ENCODE peak calls at places on chromosomes 13 and 19, in six cellular contexts. R is transverse colon, T is breast epithelium, C is body of pancreas, S is GM12892, X is H54. Q is an unnamed sample.
A peak's percentile ranks its signal among the peaks of the same experiment; 100 is the strongest.

GRCh38 chr13:74134777-74135305 is 637 bp upstream of the KLF12 start:
- DNase-seq in S (peak; percentile 31), C (peak; percentile 60), T (peak; percentile 54), R (peak; percentile 75), X (peak; percentile 47), Q (no peak)

GRCh38 chr13:34731486-34731885 is 210.6 kb upstream of the NBEA start:
- DNase-seq in S (no peak), C (no peak), R (no peak), T (no peak), X (no peak), Q (no peak)

GRCh38 chr13:36258831-36259230 is 38.8 kb downstream of the CCDC169 start:
- DNase-seq in R (no peak), C (no peak), X (no peak), T (no peak), S (no peak), Q (no peak)

GRCh38 chr19:50489461-50490011 is 12.9 kb upstream of the GARIN5A start:
- DNase-seq in X (no peak), S (no peak), C (no peak), T (no peak), R (no peak), Q (no peak)

GRCh38 chr13:73903561-73903960 is 230.6 kb downstream of the KLF12 start:
- DNase-seq in R (no peak), C (no peak), X (no peak), S (no peak), T (no peak), Q (no peak)

GRCh38 chr19:56538761-56539263 is at the start of gene ZFP28:
- DNase-seq in R (peak; percentile 81), T (no peak), S (peak; percentile 8), X (peak; percentile 89), C (no peak), Q (no peak)

GRCh38 chr19:16363133-16363851 is 38.7 kb downstream of the KLF2 start:
- DNase-seq in S (no peak), R (peak; percentile 92), X (no peak), T (peak; percentile 66), C (peak; percentile 96), Q (no peak)

GRCh38 chr13:29472317-29472961 is 123.0 kb downstream of the SLC7A1 start:
- DNase-seq in C (peak; percentile 71), X (peak; percentile 23), S (no peak), T (no peak), R (peak; percentile 51), Q (peak; percentile 77)

GRCh38 chr19:47637550-47637949 is 28.6 kb downstream of the BICRA start:
- DNase-seq in X (no peak), T (no peak), R (no peak), S (no peak), C (no peak), Q (no peak)

GRCh38 chr13:28047784-28048388 is 52.5 kb downstream of the FLT3 start:
- DNase-seq in X (no peak), S (peak; percentile 41), C (no peak), T (no peak), R (peak; percentile 11), Q (no peak)

GRCh38 chr19:16067205-16067938 is 8.9 kb upstream of the TPM4 start:
- DNase-seq in C (peak; percentile 34), X (no peak), R (peak; percentile 82), T (peak; percentile 87), S (no peak), Q (no peak)

GRCh38 chr19:46659151-46660007 is 1.6 kb downstream of the DACT3 start:
- DNase-seq in C (peak; percentile 10), T (no peak), X (no peak), R (peak; percentile 31), S (no peak), Q (peak; percentile 35)

GRCh38 chr13:34695063-34695462 is 247.0 kb upstream of the NBEA start:
- DNase-seq in T (no peak), C (no peak), X (no peak), R (no peak), S (no peak), Q (no peak)

GRCh38 chr13:110403315-110403714 is 96.2 kb downstream of the COL4A2 start:
- DNase-seq in X (no peak), S (no peak), R (no peak), T (no peak), C (no peak), Q (no peak)

GRCh38 chr19:33311326-33311682 is 9.0 kb upstream of the CEBPA start:
- DNase-seq in R (peak; percentile 60), C (peak; percentile 70), T (no peak), S (no peak), X (no peak), Q (no peak)

GRCh38 chr19:2846180-2846935 is 5.1 kb downstream of the ZNF555 start:
- DNase-seq in X (no peak), T (no peak), S (no peak), C (no peak), R (no peak), Q (no peak)

GRCh38 chr19:2841858-2842574 is 741 bp downstream of the ZNF555 start:
- DNase-seq in C (peak; percentile 11), R (peak; percentile 18), S (peak; percentile 31), T (no peak), X (no peak), Q (no peak)

GRCh38 chr19:2837430-2837829 is 3.8 kb upstream of the ZNF555 start:
- DNase-seq in S (no peak), T (no peak), R (no peak), C (no peak), X (no peak), Q (no peak)

GRCh38 chr19:2845107-2845506 is 3.8 kb downstream of the ZNF555 start:
- DNase-seq in S (no peak), X (no peak), T (no peak), C (no peak), R (no peak), Q (no peak)

DNA sequence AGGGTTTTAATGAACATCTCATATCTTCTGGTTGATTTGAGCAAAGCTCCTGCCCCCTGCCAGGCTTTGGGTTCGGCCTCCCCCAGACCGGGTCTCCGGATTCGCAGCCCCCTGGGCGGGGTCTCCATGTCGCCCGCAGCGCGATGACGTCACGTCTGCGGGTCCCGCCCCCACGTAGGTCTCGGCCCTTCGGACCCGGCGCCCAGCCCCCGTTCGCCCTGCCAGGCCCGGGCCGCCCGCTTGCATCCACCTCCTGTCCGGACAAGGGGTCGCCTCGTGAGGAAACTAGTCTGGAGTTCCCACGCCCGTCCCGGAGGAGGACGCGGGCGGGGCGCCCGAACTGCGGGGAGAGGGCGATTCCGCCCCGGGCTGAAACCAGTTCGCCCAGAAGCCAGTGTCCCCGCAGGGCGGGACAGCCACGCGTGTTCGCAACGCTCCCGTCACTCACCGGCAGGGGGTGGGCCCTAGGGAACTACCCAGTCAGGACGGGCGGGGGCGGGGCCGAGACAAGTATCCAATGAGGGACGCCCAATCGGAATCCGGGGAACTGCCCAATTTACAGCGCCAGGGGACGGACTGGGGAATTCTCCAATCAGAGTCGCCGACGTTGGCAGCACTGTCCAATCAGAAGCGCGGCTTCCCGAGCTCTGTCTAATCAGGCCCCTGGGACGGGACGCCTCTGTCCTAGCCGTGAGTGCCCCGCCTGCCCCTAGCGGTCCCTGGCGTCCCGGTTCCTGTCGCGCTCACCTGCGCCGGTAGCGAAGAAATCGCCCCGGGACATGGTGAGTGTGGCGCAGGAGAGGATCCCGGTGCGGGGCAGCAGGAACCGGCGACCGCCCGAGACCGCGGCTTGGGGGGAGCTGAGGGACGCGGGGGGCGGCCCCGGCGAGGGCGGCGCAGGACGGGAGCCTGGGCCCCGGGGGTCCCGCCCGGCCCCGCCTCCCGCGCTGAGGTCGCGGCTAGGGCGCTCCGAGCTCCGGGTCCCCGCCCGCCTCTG is at the start of gene ZNF555:
- DNase-seq in R (peak; percentile 99), T (peak; percentile 100), C (peak; percentile 100), X (peak; percentile 100), S (peak; percentile 95), Q (peak; percentile 95)
- TF ChIP-seq POLR2A in R (peak; percentile 40), T (no peak), C (peak; percentile 65), X (peak; percentile 72), S (no peak), Q (peak; percentile 22)

DNA sequence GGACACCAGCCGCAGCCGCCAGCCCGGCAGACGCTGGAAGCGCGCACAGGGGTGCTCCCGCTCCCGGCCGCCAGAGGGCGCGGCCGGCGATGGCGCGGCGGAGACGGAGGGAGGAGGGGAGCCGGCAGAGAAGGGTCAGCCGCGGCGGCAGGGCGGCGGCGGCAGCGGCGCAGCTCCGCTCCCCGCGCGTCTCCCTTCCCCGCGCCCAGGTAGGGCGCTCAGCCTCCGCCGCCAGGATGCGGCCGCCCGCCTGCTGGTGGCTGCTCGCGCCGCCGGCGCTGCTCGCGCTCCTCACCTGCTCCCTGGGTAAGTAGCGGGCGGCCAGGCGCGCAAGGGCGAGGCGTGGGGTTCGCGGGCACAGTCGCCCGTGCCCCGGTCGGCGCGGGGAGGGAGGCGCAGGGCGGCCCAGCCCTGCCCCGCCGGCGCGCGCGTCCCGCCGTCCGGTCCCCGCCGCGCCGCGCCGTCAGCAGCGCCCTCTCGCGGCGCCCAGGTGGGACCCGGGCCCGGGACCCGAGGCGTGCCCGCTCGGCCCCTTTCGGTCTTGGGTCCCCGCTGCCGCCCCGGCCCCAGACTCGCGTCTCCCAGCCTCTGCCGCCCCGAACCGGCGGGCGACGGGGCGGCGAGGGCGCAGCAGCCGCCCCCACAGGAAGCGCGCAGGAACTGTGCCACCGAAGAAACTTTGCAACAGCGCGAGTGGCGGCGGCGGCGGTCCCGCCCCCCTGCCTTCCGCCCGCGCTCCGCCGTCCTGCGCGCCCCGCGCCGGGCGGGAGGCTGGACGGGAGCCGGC is at the start of gene B3GLCT:
- DNase-seq in X (peak; percentile 78), T (peak; percentile 77), S (peak; percentile 89), R (peak; percentile 85), C (peak; percentile 83), Q (peak; percentile 93)
- TF ChIP-seq POLR2A in X (peak; percentile 49), T (no peak), S (no peak), R (no peak), C (peak; percentile 30), Q (peak; percentile 53)

DNA sequence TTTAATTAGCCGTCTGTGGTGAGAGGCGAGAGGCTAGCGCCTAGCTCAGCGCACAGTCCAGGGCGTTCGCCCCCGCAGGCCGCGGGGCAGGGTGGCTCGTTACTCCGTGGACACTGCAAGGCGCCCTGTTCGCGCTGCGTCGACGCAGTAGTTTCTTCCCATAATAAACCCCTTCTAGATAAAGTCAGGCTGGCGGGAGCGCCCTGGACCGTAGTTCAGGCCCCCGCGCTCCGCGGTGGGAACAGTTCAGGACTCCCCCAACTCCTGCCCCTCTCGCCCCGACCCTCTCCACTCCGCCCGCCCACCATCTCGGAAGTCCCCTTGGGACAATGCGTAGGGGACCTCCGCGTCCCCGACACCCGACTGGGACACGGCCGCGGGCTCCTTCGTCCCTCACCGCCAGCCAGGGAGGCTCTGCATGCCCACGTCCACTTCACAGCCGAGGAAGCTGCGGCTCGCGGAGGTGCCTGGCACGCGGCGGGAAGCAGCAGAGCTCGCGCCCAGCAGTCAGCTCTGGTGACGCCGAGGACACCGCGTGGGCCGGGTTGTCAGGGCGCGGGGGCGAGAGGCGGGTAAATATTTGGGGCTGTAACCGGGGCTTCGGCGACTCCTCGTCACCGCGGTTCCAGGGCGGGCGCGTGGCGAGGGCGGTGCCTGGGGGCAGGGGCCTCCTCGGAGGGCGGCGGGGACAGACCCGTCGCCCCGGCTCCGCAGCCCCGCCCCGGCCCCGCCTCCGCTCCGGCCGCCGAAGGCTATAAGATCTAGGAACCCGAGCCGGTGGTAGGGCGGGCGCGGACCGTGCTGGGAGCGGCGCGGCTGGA is at the start of gene RGCC:
- DNase-seq in T (no peak), S (peak; percentile 78), X (no peak), R (peak; percentile 82), C (peak; percentile 80), Q (peak; percentile 91)
- TF ChIP-seq POLR2A in T (no peak), S (peak; percentile 60), X (no peak), R (peak; percentile 28), C (peak; percentile 51), Q (no peak)

DNA sequence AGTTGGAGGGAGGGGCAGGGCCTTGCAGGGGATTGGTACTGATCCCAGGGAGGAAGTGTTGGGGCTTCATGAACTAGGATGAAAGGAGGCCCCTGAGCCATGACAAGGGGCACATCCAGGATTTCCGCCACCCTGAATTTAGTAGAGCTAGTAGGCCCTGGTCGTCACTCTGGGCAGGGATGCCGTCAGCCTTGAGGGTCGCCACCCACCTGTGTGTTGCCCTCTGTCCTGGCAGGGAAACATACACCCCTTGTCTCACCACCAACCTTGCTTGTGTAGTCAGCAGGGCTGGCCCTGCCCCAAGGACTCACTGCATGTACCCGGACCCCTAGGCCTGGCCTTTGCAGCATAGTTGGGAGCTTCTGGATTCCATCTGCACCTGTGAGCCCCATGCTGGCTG is 9.4 kb upstream of the QTRT1 start:
- DNase-seq in T (no peak), C (no peak), R (no peak), S (no peak), X (no peak), Q (no peak)
- TF ChIP-seq POLR2A in T (no peak), C (no peak), R (no peak), S (no peak), X (no peak), Q (no peak)